ENCODE peak calls at places on chromosomes 2 and 18, in five cellular contexts. H is naive thymus-derived CD4-positive, alpha-beta T cell; W is psoas muscle; D is adrenal gland; A is transverse colon. B is an unnamed sample. For H3K9me3, the result is how much of the 10 kb centered on the place peaks cover.

GRCh38 chr2:144358979-144359541 is 160.9 kb downstream of the ZEB2 start:
- DNase-seq in D (no peak), W (no peak), A (no peak), H (no peak), B (no peak)

GRCh38 chr2:2292381-2292780 is 38.7 kb downstream of the MYT1L start:
- DNase-seq in D (no peak), W (no peak), H (no peak), A (no peak), B (no peak)

GRCh38 chr2:29518988-29519925 is 402.1 kb downstream of the ALK start:
- DNase-seq in D (peak), H (no peak), A (no peak), W (no peak), B (no peak)

GRCh38 chr2:195672674-195673073 is 15.6 kb downstream of the SLC39A10 start:
- DNase-seq in H (no peak), D (no peak), W (no peak), A (no peak), B (no peak)

GRCh38 chr2:63742592-63742991 is 99.1 kb upstream of the UGP2 start:
- DNase-seq in D (peak), A (no peak), H (no peak), W (no peak), B (no peak)

GRCh38 chr2:147663153-147663961 is 181.5 kb upstream of the ACVR2A start:
- DNase-seq in D (no peak), A (no peak), H (peak), W (no peak), B (no peak)

GRCh38 chr18:67359868-67360838 is 156.4 kb downstream of the DSEL start:
- DNase-seq in D (peak), W (peak), H (no peak), A (peak), B (no peak)

GRCh38 chr2:107685587-107685986 is 141.1 kb upstream of the RGPD4 start:
- DNase-seq in H (no peak), D (no peak), A (no peak), W (no peak), B (no peak)

GRCh38 chr18:11980148-11980554 is 1.2 kb upstream of the IMPA2 start:
- DNase-seq in D (no peak), A (no peak), H (peak), W (no peak), B (no peak)

GRCh38 chr18:38801640-38802039 is 1236.0 kb upstream of the CELF4 start:
- DNase-seq in H (no peak), D (no peak), A (no peak), W (no peak), B (no peak)

GRCh38 chr2:102094917-102095316 is 47.6 kb upstream of the IL1R1 start:
- DNase-seq in W (peak), D (peak), H (no peak), A (peak), B (no peak)

GRCh38 chr18:49734836-49735235 is 78.5 kb downstream of the ACAA2 start:
- DNase-seq in H (no peak), D (no peak), A (no peak), W (no peak), B (no peak)

GRCh38 chr2:232815569-232815968 is 39.2 kb upstream of the KCNJ13 start:
- DNase-seq in A (no peak), H (no peak), D (no peak), W (no peak), B (no peak)

GRCh38 chr2:228624708-228625107 is 443.2 kb upstream of the SPHKAP start:
- DNase-seq in W (no peak), H (no peak), A (no peak), D (no peak), B (no peak)

GRCh38 chr2:223052710-223053261 is 796 bp downstream of the KCNE4 start:
- DNase-seq in D (no peak), W (no peak), H (no peak), A (no peak), B (no peak)

GRCh38 chr2:116718451-116718850 is 1096.0 kb upstream of the DDX18 start:
- DNase-seq in H (no peak), D (no peak), W (no peak), A (no peak), B (no peak)

GRCh38 chr2:109451671-109452070 is 162.1 kb downstream of the SEPTIN10 start:
- DNase-seq in W (no peak), A (no peak), H (no peak), D (no peak), B (no peak)

GRCh38 chr2:37655442-37655841 is 16.0 kb downstream of the CDC42EP3 start:
- DNase-seq in A (no peak), D (no peak), H (no peak), W (no peak), B (no peak)

GRCh38 chr18:75727479-75727878 is 300.0 kb upstream of the SMIM21 start:
- DNase-seq in W (no peak), A (peak), H (peak), D (no peak), B (no peak)

GRCh38 chr2:112629224-112629623 is 16.5 kb upstream of the SLC20A1 start:
- DNase-seq in H (no peak), A (no peak), D (no peak), W (no peak), B (no peak)

GRCh38 chr2:217076651-217077232 is 216.9 kb upstream of the TNP1 start:
- DNase-seq in H (no peak), W (no peak), D (no peak), A (no peak), B (no peak)

GRCh38 chr2:222754324-222754723 is 82.9 kb downstream of the MOGAT1 start:
- DNase-seq in W (no peak), A (no peak), D (no peak), H (no peak), B (no peak)

GRCh38 chr2:240404174-240404852 is 31.1 kb upstream of the GPC1 start:
- DNase-seq in H (no peak), D (no peak), W (no peak), A (no peak), B (no peak)

GRCh38 chr18:48039769-48040215 is 109.3 kb upstream of the SMAD2 start:
- DNase-seq in A (no peak), W (no peak), H (no peak), D (no peak), B (no peak)

GRCh38 chr18:78642561-78643398 is 336.8 kb upstream of the SALL3 start:
- DNase-seq in H (peak), W (no peak), A (no peak), D (no peak), B (no peak)

GRCh38 chr18:48612917-48613316 is 74.1 kb downstream of the CTIF start:
- DNase-seq in W (no peak), D (no peak), H (no peak), A (no peak), B (no peak)

GRCh38 chr2:95320344-95320712 is 23.2 kb downstream of the KCNIP3 start:
- DNase-seq in H (no peak), W (no peak), A (no peak), D (no peak), B (no peak)

GRCh38 chr18:25164837-25165791 is 186.9 kb downstream of the ZNF521 start:
- DNase-seq in A (no peak), D (no peak), W (no peak), H (peak), B (no peak)

GRCh38 chr2:111927723-111928122 is 29.3 kb downstream of the MERTK start:
- DNase-seq in D (no peak), A (no peak), H (no peak), W (no peak), B (no peak)

GRCh38 chr2:190862067-190862466 is 18.6 kb upstream of the GLS start:
- DNase-seq in D (no peak), W (no peak), H (no peak), A (no peak), B (no peak)

GRCh38 chr18:2872095-2872494 is 25.3 kb downstream of the EMILIN2 start:
- DNase-seq in D (no peak), H (no peak), W (no peak), A (no peak), B (no peak)

GRCh38 chr2:46170011-46170410 is 127.2 kb upstream of the EPAS1 start:
- DNase-seq in D (no peak), H (no peak), A (no peak), W (no peak), B (no peak)
- H3K9me3 ChIP-seq in D (under half), H (under half), A (under half), W (under half), B (under half)

GRCh38 chr2:173195100-173195499 is 119.5 kb downstream of the MAP3K20 start:
- DNase-seq in W (no peak), A (no peak), D (no peak), H (no peak), B (no peak)

GRCh38 chr2:173191601-173192000 is 116.0 kb downstream of the MAP3K20 start:
- DNase-seq in A (no peak), D (no peak), H (no peak), W (no peak), B (no peak)

GRCh38 chr2:173193925-173194324 is 118.3 kb downstream of the MAP3K20 start:
- DNase-seq in W (no peak), H (no peak), D (no peak), A (no peak), B (no peak)

GRCh38 chr2:173187911-173188788 is 112.5 kb downstream of the MAP3K20 start:
- DNase-seq in H (no peak), D (peak), A (no peak), W (no peak), B (no peak)

DNA sequence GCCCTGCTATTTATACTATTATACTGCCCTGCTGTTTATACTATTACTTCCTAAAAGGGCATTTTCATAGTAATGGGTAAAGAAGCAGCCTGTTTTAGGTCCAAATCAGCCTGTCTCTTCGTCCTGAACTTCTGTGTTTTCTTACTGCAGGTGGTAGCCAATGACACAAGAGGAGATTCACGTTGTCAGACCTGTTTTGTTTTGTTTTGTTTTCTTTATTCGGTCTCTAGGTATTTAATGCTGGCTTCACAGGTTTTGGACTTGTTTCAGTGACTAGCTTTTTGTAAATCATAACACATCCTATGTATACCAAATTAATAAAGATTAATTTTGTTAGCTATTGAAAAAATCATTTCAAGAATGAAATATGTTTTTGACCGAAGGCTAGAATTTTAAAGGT is 116.4 kb downstream of the MAP3K20 start:
- DNase-seq in W (no peak), D (no peak), A (no peak), H (no peak), B (no peak)
- H3K9me3 ChIP-seq in W (under half), D (under half), A (under half), H (under half), B (under half)

DNA sequence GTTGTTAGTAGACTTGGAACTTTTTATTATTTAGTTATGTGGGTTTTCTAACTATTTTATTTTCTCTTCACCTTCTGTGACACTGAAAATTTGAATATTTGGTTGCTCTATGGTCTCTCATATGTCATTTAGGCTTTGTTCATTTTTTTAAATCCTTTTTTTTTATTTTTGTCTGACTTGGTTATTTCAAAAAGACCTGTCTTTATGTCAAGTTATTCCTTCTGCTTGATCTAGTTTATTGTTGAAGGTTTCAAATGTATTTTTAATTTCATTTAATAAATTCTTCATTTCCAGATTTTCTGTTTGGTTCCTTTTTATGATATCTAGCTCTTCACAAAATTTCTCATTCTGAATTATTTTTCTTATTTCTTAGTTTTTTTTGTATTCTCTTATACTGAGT is 160.6 kb upstream of the ATP5MC3 start:
- DNase-seq in A (no peak), H (no peak), D (no peak), W (no peak), B (no peak)
- H3K9me3 ChIP-seq in A (under half), H (under half), D (under half), W (under half), B (under half)

DNA sequence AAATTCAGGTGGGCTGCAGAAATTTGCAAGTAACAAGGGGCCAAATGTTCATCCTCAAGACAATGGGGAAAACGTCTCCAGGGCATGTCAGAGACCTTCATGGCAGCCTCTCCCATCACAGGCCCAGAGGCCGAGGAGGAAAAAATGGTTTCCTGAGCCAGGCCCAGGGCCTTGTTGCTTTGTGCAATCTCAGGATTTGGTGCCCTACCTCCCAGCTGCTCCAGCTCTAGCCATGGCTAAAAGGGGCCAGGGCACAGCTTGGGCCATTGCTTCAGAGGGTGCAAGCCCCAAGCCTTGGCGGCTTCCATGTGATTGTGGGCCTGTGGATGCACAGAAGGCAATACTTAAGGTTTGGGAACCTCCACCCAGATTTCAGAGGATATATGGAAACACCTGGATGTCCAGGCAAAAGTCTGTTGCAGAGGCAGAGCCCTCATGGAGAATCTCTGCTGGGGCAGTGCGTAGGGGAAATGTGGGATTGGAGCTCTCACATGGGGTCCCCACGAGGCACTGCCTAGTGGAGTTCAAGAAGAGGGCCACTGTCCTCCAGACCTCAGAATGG is 29.2 kb downstream of the RPRD1A start:
- DNase-seq in W (no peak), D (no peak), H (no peak), A (no peak), B (no peak)
- H3K9me3 ChIP-seq in W (under half), D (under half), H (under half), A (under half), B (under half)

GRCh38 chr2:5132281-5132680 is 559.9 kb upstream of the SOX11 start:
- DNase-seq in W (no peak), H (no peak), D (no peak), A (no peak), B (no peak)
- H3K9me3 ChIP-seq in W (under half), H (under half), D (under half), A (under half), B (under half)

GRCh38 chr18:28766721-28767120 is 589.8 kb upstream of the CDH2 start:
- DNase-seq in H (no peak), W (no peak), A (no peak), D (no peak), B (no peak)

GRCh38 chr18:28766027-28766426 is 589.1 kb upstream of the CDH2 start:
- DNase-seq in H (no peak), D (no peak), A (no peak), W (no peak), B (no peak)

GRCh38 chr18:28768791-28769768 is 592.1 kb upstream of the CDH2 start:
- DNase-seq in A (no peak), W (no peak), H (no peak), D (no peak), B (no peak)

GRCh38 chr18:28767201-28767600 is 590.3 kb upstream of the CDH2 start:
- DNase-seq in A (no peak), H (no peak), D (no peak), W (no peak), B (no peak)

GRCh38 chr18:28767781-28768211 is 590.9 kb upstream of the CDH2 start:
- DNase-seq in W (no peak), H (no peak), D (no peak), A (no peak), B (no peak)
- H3K9me3 ChIP-seq in W (under half), H (under half), D (under half), A (under half), B (under half)

DNA sequence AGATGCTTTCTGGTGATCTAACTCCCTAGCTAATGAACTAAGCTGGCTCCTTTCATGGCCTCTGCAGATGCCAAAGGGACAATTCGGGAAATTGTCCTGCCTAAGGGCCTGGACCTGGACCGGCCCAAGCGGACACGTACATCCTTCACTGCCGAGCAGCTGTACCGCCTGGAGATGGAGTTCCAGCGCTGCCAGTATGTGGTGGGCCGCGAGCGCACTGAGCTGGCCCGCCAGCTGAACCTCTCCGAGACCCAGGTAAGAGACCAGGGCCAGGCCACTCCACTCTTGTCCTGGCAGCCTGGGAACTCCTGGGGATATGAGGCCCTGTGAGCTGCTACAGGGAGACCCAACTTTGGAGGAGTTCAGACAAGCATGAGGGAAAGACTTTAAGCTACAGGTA is 14.7 kb upstream of the ATP6V1B1 start:
- DNase-seq in A (no peak), W (peak), H (no peak), D (peak), B (no peak)
- H3K9me3 ChIP-seq in A (under half), W (under half), H (under half), D (under half), B (under half)

DNA sequence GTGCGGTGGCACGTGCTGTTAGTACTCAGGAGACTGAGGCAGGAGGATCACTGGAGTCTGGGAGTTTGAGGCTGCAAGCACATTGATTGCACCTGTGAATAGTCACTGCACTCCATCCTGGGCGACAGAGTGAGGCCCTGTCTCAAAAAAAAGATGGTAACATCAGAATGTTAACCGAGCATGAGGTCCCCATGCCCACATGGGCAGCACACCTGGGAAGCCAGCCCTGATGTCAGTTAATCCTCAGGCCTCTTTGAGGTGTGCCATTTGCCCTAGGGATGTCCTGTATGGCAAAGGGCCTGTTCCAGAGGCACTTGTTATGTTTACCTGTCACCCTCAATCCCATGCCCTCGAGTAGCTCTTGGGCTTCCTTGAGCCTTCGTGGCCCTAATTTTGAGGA is 16.6 kb downstream of the RBFA start:
- DNase-seq in D (no peak), H (no peak), A (no peak), W (no peak), B (no peak)
- H3K9me3 ChIP-seq in D (under half), H (under half), A (under half), W (under half), B (under half)

GRCh38 chr18:35642802-35643201 is 61.3 kb downstream of the GALNT1 start:
- DNase-seq in D (no peak), H (no peak), A (no peak), W (no peak), B (no peak)

GRCh38 chr18:35641916-35642315 is 60.4 kb downstream of the GALNT1 start:
- DNase-seq in A (no peak), W (no peak), D (no peak), H (no peak), B (no peak)

GRCh38 chr18:35641467-35641866 is 59.9 kb downstream of the GALNT1 start:
- DNase-seq in A (no peak), D (no peak), H (no peak), W (no peak), B (no peak)

DNA sequence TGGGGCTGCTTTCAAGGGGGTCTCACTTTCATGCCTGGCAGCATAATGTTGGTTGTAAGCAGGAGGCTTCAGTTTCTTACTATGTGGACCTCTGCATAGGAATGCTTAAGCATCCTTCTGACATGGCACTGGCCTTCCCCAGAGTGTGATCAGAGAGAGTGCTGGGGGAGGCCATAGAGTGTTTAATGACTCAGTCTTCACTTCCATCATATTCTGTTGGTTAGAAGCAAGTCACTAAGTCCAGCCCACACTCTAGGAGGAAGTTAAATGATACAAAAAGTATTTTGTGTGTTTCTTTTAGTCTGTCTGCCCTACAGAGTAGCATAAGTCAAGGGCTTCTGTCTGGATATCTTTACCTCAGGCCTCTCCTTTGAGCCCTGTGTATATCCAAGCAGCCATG is 64.9 kb downstream of the GALNT1 start:
- DNase-seq in W (no peak), D (no peak), H (no peak), A (no peak), B (no peak)
- H3K9me3 ChIP-seq in W (under half), D (under half), H (under half), A (under half), B (under half)

B was measured in T-helper 17 cell.